ENCODE peak calls at places on chromosomes 12 and 14, in eight cellular contexts. One of them, this sample, is unnamed.

GRCh38 chr12:39873065-39873464 is 232.8 kb downstream of the SLC2A13 start:
- DNase-seq in natural killer cell: no peak
- DNase-seq in activated T-cell treated with anti-CD3 and anti-CD28 coated beads, Interleukin-2, amount 50 U/mL, for 72 hours: no peak
- DNase-seq in GM13977: no peak
- DNase-seq in CD8-positive, alpha-beta T cell: no peak
- DNase-seq in tibial artery: no peak
- DNase-seq in GM23338: no peak
- DNase-seq in posterior cingulate gyrus: no peak
- DNase-seq in this sample: no peak

GRCh38 chr12:49331360-49332222 is 5.4 kb downstream of the C1QL4 start:
- DNase-seq in natural killer cell: no peak
- DNase-seq in activated T-cell treated with anti-CD3 and anti-CD28 coated beads, Interleukin-2, amount 50 U/mL, for 72 hours: no peak
- DNase-seq in GM13977: no peak
- DNase-seq in CD8-positive, alpha-beta T cell: no peak
- DNase-seq in tibial artery: peak
- DNase-seq in GM23338: peak
- DNase-seq in posterior cingulate gyrus: peak
- DNase-seq in this sample: no peak

GRCh38 chr14:51978566-51979398 is 10.6 kb upstream of the RTRAF start:
- DNase-seq in natural killer cell: peak
- DNase-seq in activated T-cell treated with anti-CD3 and anti-CD28 coated beads, Interleukin-2, amount 50 U/mL, for 72 hours: peak
- DNase-seq in GM13977: peak
- DNase-seq in CD8-positive, alpha-beta T cell: peak
- DNase-seq in tibial artery: peak
- DNase-seq in GM23338: peak
- DNase-seq in posterior cingulate gyrus: peak
- DNase-seq in this sample: no peak

GRCh38 chr12:50112456-50113218 is 601 bp downstream of the COX14 start:
- DNase-seq in natural killer cell: no peak
- DNase-seq in activated T-cell treated with anti-CD3 and anti-CD28 coated beads, Interleukin-2, amount 50 U/mL, for 72 hours: no peak
- DNase-seq in GM13977: no peak
- DNase-seq in CD8-positive, alpha-beta T cell: no peak
- DNase-seq in tibial artery: no peak
- DNase-seq in GM23338: no peak
- DNase-seq in posterior cingulate gyrus: no peak
- DNase-seq in this sample: no peak

GRCh38 chr12:104957388-104958008 is 592 bp downstream of the SLC41A2 start:
- DNase-seq in natural killer cell: no peak
- DNase-seq in activated T-cell treated with anti-CD3 and anti-CD28 coated beads, Interleukin-2, amount 50 U/mL, for 72 hours: peak
- DNase-seq in GM13977: no peak
- DNase-seq in CD8-positive, alpha-beta T cell: no peak
- DNase-seq in tibial artery: no peak
- DNase-seq in GM23338: peak
- DNase-seq in posterior cingulate gyrus: no peak
- DNase-seq in this sample: no peak

GRCh38 chr12:132204064-132204821 is 60.0 kb downstream of the NOC4L start:
- DNase-seq in natural killer cell: no peak
- DNase-seq in activated T-cell treated with anti-CD3 and anti-CD28 coated beads, Interleukin-2, amount 50 U/mL, for 72 hours: no peak
- DNase-seq in GM13977: no peak
- DNase-seq in CD8-positive, alpha-beta T cell: no peak
- DNase-seq in tibial artery: no peak
- DNase-seq in GM23338: no peak
- DNase-seq in posterior cingulate gyrus: no peak
- DNase-seq in this sample: no peak

GRCh38 chr12:54486173-54486867 is 11.2 kb upstream of the NCKAP1L start:
- DNase-seq in natural killer cell: no peak
- DNase-seq in activated T-cell treated with anti-CD3 and anti-CD28 coated beads, Interleukin-2, amount 50 U/mL, for 72 hours: no peak
- DNase-seq in GM13977: peak
- DNase-seq in CD8-positive, alpha-beta T cell: no peak
- DNase-seq in tibial artery: no peak
- DNase-seq in GM23338: no peak
- DNase-seq in posterior cingulate gyrus: no peak
- DNase-seq in this sample: no peak

GRCh38 chr12:26869908-26870459 is 37.0 kb upstream of the ITPR2 start:
- DNase-seq in natural killer cell: no peak
- DNase-seq in activated T-cell treated with anti-CD3 and anti-CD28 coated beads, Interleukin-2, amount 50 U/mL, for 72 hours: no peak
- DNase-seq in GM13977: no peak
- DNase-seq in CD8-positive, alpha-beta T cell: no peak
- DNase-seq in tibial artery: no peak
- DNase-seq in GM23338: peak
- DNase-seq in posterior cingulate gyrus: no peak
- DNase-seq in this sample: no peak

GRCh38 chr12:25236190-25236589 is 14.5 kb downstream of the KRAS start:
- DNase-seq in natural killer cell: no peak
- DNase-seq in activated T-cell treated with anti-CD3 and anti-CD28 coated beads, Interleukin-2, amount 50 U/mL, for 72 hours: no peak
- DNase-seq in GM13977: no peak
- DNase-seq in CD8-positive, alpha-beta T cell: no peak
- DNase-seq in tibial artery: no peak
- DNase-seq in GM23338: no peak
- DNase-seq in posterior cingulate gyrus: no peak
- DNase-seq in this sample: no peak

GRCh38 chr12:110780448-110780847 is 37.8 kb upstream of the PPP1CC start:
- DNase-seq in natural killer cell: no peak
- DNase-seq in activated T-cell treated with anti-CD3 and anti-CD28 coated beads, Interleukin-2, amount 50 U/mL, for 72 hours: peak
- DNase-seq in GM13977: no peak
- DNase-seq in CD8-positive, alpha-beta T cell: no peak
- DNase-seq in tibial artery: no peak
- DNase-seq in GM23338: no peak
- DNase-seq in posterior cingulate gyrus: no peak
- DNase-seq in this sample: no peak

GRCh38 chr12:75587340-75588106 is 76.1 kb upstream of the KRR1 start:
- DNase-seq in natural killer cell: no peak
- DNase-seq in activated T-cell treated with anti-CD3 and anti-CD28 coated beads, Interleukin-2, amount 50 U/mL, for 72 hours: no peak
- DNase-seq in GM13977: no peak
- DNase-seq in CD8-positive, alpha-beta T cell: no peak
- DNase-seq in tibial artery: no peak
- DNase-seq in GM23338: no peak
- DNase-seq in posterior cingulate gyrus: no peak
- DNase-seq in this sample: no peak

GRCh38 chr12:5900533-5901255 is 44.4 kb downstream of the ANO2 start:
- DNase-seq in natural killer cell: no peak
- DNase-seq in activated T-cell treated with anti-CD3 and anti-CD28 coated beads, Interleukin-2, amount 50 U/mL, for 72 hours: no peak
- DNase-seq in GM13977: no peak
- DNase-seq in CD8-positive, alpha-beta T cell: no peak
- DNase-seq in tibial artery: no peak
- DNase-seq in GM23338: no peak
- DNase-seq in posterior cingulate gyrus: no peak
- DNase-seq in this sample: no peak

GRCh38 chr12:49664167-49664566 is 40.8 kb downstream of the PRPF40B start:
- DNase-seq in natural killer cell: no peak
- DNase-seq in activated T-cell treated with anti-CD3 and anti-CD28 coated beads, Interleukin-2, amount 50 U/mL, for 72 hours: no peak
- DNase-seq in GM13977: no peak
- DNase-seq in CD8-positive, alpha-beta T cell: no peak
- DNase-seq in tibial artery: no peak
- DNase-seq in GM23338: no peak
- DNase-seq in posterior cingulate gyrus: no peak
- DNase-seq in this sample: no peak

GRCh38 chr12:121968880-121969279 is 50.5 kb downstream of the CFAP251 start:
- DNase-seq in natural killer cell: no peak
- DNase-seq in activated T-cell treated with anti-CD3 and anti-CD28 coated beads, Interleukin-2, amount 50 U/mL, for 72 hours: no peak
- DNase-seq in GM13977: no peak
- DNase-seq in CD8-positive, alpha-beta T cell: no peak
- DNase-seq in tibial artery: no peak
- DNase-seq in GM23338: no peak
- DNase-seq in posterior cingulate gyrus: peak
- DNase-seq in this sample: no peak

GRCh38 chr12:102249073-102249854 is 51.6 kb upstream of the PMCH start:
- DNase-seq in natural killer cell: no peak
- DNase-seq in activated T-cell treated with anti-CD3 and anti-CD28 coated beads, Interleukin-2, amount 50 U/mL, for 72 hours: no peak
- DNase-seq in GM13977: no peak
- DNase-seq in CD8-positive, alpha-beta T cell: no peak
- DNase-seq in tibial artery: no peak
- DNase-seq in GM23338: no peak
- DNase-seq in posterior cingulate gyrus: no peak
- DNase-seq in this sample: no peak

GRCh38 chr14:77284066-77284855 is 13.3 kb upstream of the NGB start:
- DNase-seq in natural killer cell: no peak
- DNase-seq in activated T-cell treated with anti-CD3 and anti-CD28 coated beads, Interleukin-2, amount 50 U/mL, for 72 hours: no peak
- DNase-seq in GM13977: no peak
- DNase-seq in CD8-positive, alpha-beta T cell: no peak
- DNase-seq in tibial artery: peak
- DNase-seq in GM23338: no peak
- DNase-seq in posterior cingulate gyrus: no peak
- DNase-seq in this sample: no peak

GRCh38 chr14:79011091-79011919 is 841.1 kb downstream of the NRXN3 start:
- DNase-seq in natural killer cell: no peak
- DNase-seq in activated T-cell treated with anti-CD3 and anti-CD28 coated beads, Interleukin-2, amount 50 U/mL, for 72 hours: no peak
- DNase-seq in GM13977: peak
- DNase-seq in CD8-positive, alpha-beta T cell: no peak
- DNase-seq in tibial artery: no peak
- DNase-seq in GM23338: peak
- DNase-seq in posterior cingulate gyrus: no peak
- DNase-seq in this sample: no peak

GRCh38 chr14:78983126-78983525 is 813.0 kb downstream of the NRXN3 start:
- DNase-seq in natural killer cell: no peak
- DNase-seq in activated T-cell treated with anti-CD3 and anti-CD28 coated beads, Interleukin-2, amount 50 U/mL, for 72 hours: no peak
- DNase-seq in GM13977: no peak
- DNase-seq in CD8-positive, alpha-beta T cell: no peak
- DNase-seq in tibial artery: no peak
- DNase-seq in GM23338: no peak
- DNase-seq in posterior cingulate gyrus: no peak
- DNase-seq in this sample: no peak

GRCh38 chr12:4037747-4038312 is 164.6 kb upstream of the PARP11 start:
- DNase-seq in natural killer cell: no peak
- DNase-seq in activated T-cell treated with anti-CD3 and anti-CD28 coated beads, Interleukin-2, amount 50 U/mL, for 72 hours: no peak
- DNase-seq in GM13977: no peak
- DNase-seq in CD8-positive, alpha-beta T cell: no peak
- DNase-seq in tibial artery: no peak
- DNase-seq in GM23338: peak
- DNase-seq in posterior cingulate gyrus: no peak
- DNase-seq in this sample: peak

GRCh38 chr14:57512221-57512620 is 18.6 kb upstream of the CCDC198 start:
- DNase-seq in natural killer cell: no peak
- DNase-seq in activated T-cell treated with anti-CD3 and anti-CD28 coated beads, Interleukin-2, amount 50 U/mL, for 72 hours: no peak
- DNase-seq in GM13977: no peak
- DNase-seq in CD8-positive, alpha-beta T cell: no peak
- DNase-seq in tibial artery: no peak
- DNase-seq in GM23338: no peak
- DNase-seq in posterior cingulate gyrus: no peak
- DNase-seq in this sample: no peak

GRCh38 chr12:19852100-19852855 is 413.0 kb downstream of the AEBP2 start:
- DNase-seq in natural killer cell: no peak
- DNase-seq in activated T-cell treated with anti-CD3 and anti-CD28 coated beads, Interleukin-2, amount 50 U/mL, for 72 hours: no peak
- DNase-seq in GM13977: no peak
- DNase-seq in CD8-positive, alpha-beta T cell: no peak
- DNase-seq in tibial artery: no peak
- DNase-seq in GM23338: no peak
- DNase-seq in posterior cingulate gyrus: no peak
- DNase-seq in this sample: no peak

GRCh38 chr12:83121886-83122622 is 435.3 kb downstream of the TMTC2 start:
- DNase-seq in natural killer cell: no peak
- DNase-seq in activated T-cell treated with anti-CD3 and anti-CD28 coated beads, Interleukin-2, amount 50 U/mL, for 72 hours: no peak
- DNase-seq in GM13977: no peak
- DNase-seq in CD8-positive, alpha-beta T cell: no peak
- DNase-seq in tibial artery: no peak
- DNase-seq in GM23338: no peak
- DNase-seq in posterior cingulate gyrus: no peak
- DNase-seq in this sample: no peak

GRCh38 chr14:75361751-75362433 is 65.9 kb upstream of the JDP2 start:
- DNase-seq in natural killer cell: no peak
- DNase-seq in activated T-cell treated with anti-CD3 and anti-CD28 coated beads, Interleukin-2, amount 50 U/mL, for 72 hours: no peak
- DNase-seq in GM13977: no peak
- DNase-seq in CD8-positive, alpha-beta T cell: no peak
- DNase-seq in tibial artery: peak
- DNase-seq in GM23338: no peak
- DNase-seq in posterior cingulate gyrus: no peak
- DNase-seq in this sample: no peak

GRCh38 chr12:27566159-27566558 is 42.2 kb downstream of the PPFIBP1 start:
- DNase-seq in natural killer cell: no peak
- DNase-seq in activated T-cell treated with anti-CD3 and anti-CD28 coated beads, Interleukin-2, amount 50 U/mL, for 72 hours: no peak
- DNase-seq in GM13977: no peak
- DNase-seq in CD8-positive, alpha-beta T cell: no peak
- DNase-seq in tibial artery: no peak
- DNase-seq in GM23338: no peak
- DNase-seq in posterior cingulate gyrus: no peak
- DNase-seq in this sample: no peak

GRCh38 chr14:64764641-64765520 is 60.7 kb downstream of the PLEKHG3 start:
- DNase-seq in natural killer cell: peak
- DNase-seq in activated T-cell treated with anti-CD3 and anti-CD28 coated beads, Interleukin-2, amount 50 U/mL, for 72 hours: peak
- DNase-seq in GM13977: peak
- DNase-seq in CD8-positive, alpha-beta T cell: peak
- DNase-seq in tibial artery: peak
- DNase-seq in GM23338: peak
- DNase-seq in posterior cingulate gyrus: peak
- DNase-seq in this sample: no peak

GRCh38 chr14:71438684-71439083 is 493.5 kb upstream of the RGS6 start:
- DNase-seq in natural killer cell: no peak
- DNase-seq in activated T-cell treated with anti-CD3 and anti-CD28 coated beads, Interleukin-2, amount 50 U/mL, for 72 hours: no peak
- DNase-seq in GM13977: no peak
- DNase-seq in CD8-positive, alpha-beta T cell: no peak
- DNase-seq in tibial artery: peak
- DNase-seq in GM23338: no peak
- DNase-seq in posterior cingulate gyrus: no peak
- DNase-seq in this sample: no peak

This sample was measured in glomerular endothelial cell.